ENCODE peak calls at places on chromosomes 3 and 15, in ten cellular contexts. W is kidney tubule cell; R is effector CD4-positive, alpha-beta T cell; A is nephron progenitor cell; P is IMR-90; J is stimulated activated CD4-positive, alpha-beta T cell treated with anti-CD3 and anti-CD28 coated beads, Interleukin-15, amount 100 ng/mL, for 1 hour; Z is anterior cingulate cortex; G is dorsolateral prefrontal cortex; N is HEK293T; D is uterus. T is an unnamed sample.

GRCh38 chr3:40680685-40681657 is 156.2 kb downstream of the ZNF621 start:
- DNase-seq in J (no peak), A (no peak), G (no peak), P (no peak), D (no peak), W (no peak), Z (peak; percentile 6), R (no peak), N (no peak), T (no peak)

GRCh38 chr3:62732183-62732904 is 142.9 kb downstream of the CADPS start:
- DNase-seq in R (no peak), G (no peak), P (no peak), D (no peak), Z (no peak), A (no peak), N (no peak), W (no peak), J (no peak), T (peak; percentile 53)

GRCh38 chr3:13016083-13016725 is 57.0 kb downstream of the IQSEC1 start:
- DNase-seq in Z (peak; percentile 34), P (no peak), W (no peak), R (peak; percentile 31), D (no peak), A (no peak), J (no peak), G (peak; percentile 39), N (no peak), T (no peak)

GRCh38 chr3:131053021-131053420 is 26.3 kb downstream of the NEK11 start:
- DNase-seq in R (no peak), A (no peak), J (no peak), N (no peak), W (no peak), P (peak; percentile 1), G (no peak), Z (no peak), D (no peak), T (peak; percentile 22)

GRCh38 chr15:70290708-70291107 is 193.0 kb upstream of the TLE3 start:
- DNase-seq in P (no peak), A (no peak), W (no peak), D (no peak), J (no peak), N (no peak), G (no peak), R (no peak), Z (no peak), T (no peak)

GRCh38 chr3:48238506-48239085 is 2.3 kb upstream of the ZNF589 start:
- DNase-seq in Z (no peak), N (no peak), J (no peak), W (no peak), D (no peak), A (no peak), R (no peak), P (no peak), G (no peak), T (no peak)

GRCh38 chr15:90838066-90838465 is 30.3 kb upstream of the FURIN start:
- DNase-seq in G (no peak), J (peak; percentile 75), R (peak; percentile 70), D (no peak), A (no peak), N (no peak), W (no peak), Z (no peak), P (no peak), T (no peak)

GRCh38 chr3:136919799-136920580 is 37.8 kb upstream of the IL20RB start:
- DNase-seq in D (no peak), J (no peak), R (peak; percentile 37), W (no peak), N (no peak), P (no peak), A (no peak), G (no peak), Z (no peak), T (no peak)

GRCh38 chr3:194139085-194139976 is 3.4 kb downstream of the HES1 start:
- DNase-seq in Z (no peak), W (peak; percentile 15), J (no peak), N (no peak), G (no peak), R (no peak), A (peak; percentile 66), D (peak; percentile 81), P (peak; percentile 76), T (peak; percentile 89)

GRCh38 chr15:35696767-35697231 is 150.8 kb upstream of the DPH6 start:
- DNase-seq in R (no peak), G (no peak), N (no peak), A (no peak), D (no peak), W (peak; percentile 87), Z (no peak), J (no peak), P (peak; percentile 93), T (peak; percentile 5)

GRCh38 chr15:98799991-98800390 is 151.7 kb downstream of the IGF1R start:
- DNase-seq in W (no peak), G (no peak), J (no peak), R (no peak), N (no peak), A (no peak), Z (no peak), D (no peak), P (no peak), T (no peak)

GRCh38 chr3:47005212-47006144 is 26.0 kb downstream of the NBEAL2 start:
- DNase-seq in W (no peak), R (no peak), J (no peak), D (peak; percentile 13), G (no peak), N (no peak), Z (no peak), A (no peak), P (no peak), T (no peak)

GRCh38 chr15:83208357-83208661 is 686 bp upstream of the HDGFL3 start:
- DNase-seq in A (no peak), P (no peak), J (no peak), G (no peak), N (no peak), Z (no peak), W (peak; percentile 30), R (no peak), D (no peak), T (no peak)

GRCh38 chr15:79738198-79738597 is 158.6 kb downstream of the MTHFS start:
- DNase-seq in N (no peak), R (no peak), D (no peak), P (no peak), Z (no peak), J (no peak), W (no peak), A (no peak), G (no peak), T (peak; percentile 87)

GRCh38 chr15:74821091-74821789 is 5.2 kb upstream of the CPLX3 start:
- DNase-seq in W (no peak), G (no peak), P (no peak), R (no peak), J (no peak), Z (no peak), A (no peak), D (no peak), N (no peak), T (no peak)

GRCh38 chr15:78737187-78737820 is 74.0 kb downstream of the ADAMTS7 start:
- DNase-seq in N (no peak), J (no peak), Z (no peak), R (no peak), W (no peak), D (no peak), G (no peak), A (no peak), P (no peak), T (no peak)

GRCh38 chr15:101003706-101004105 is 84.5 kb downstream of the LRRK1 start:
- DNase-seq in J (no peak), W (no peak), A (no peak), G (no peak), P (no peak), N (no peak), R (no peak), Z (no peak), D (no peak), T (no peak)

GRCh38 chr3:124461838-124462632 is 268.2 kb upstream of the UMPS start:
- DNase-seq in R (no peak), Z (no peak), W (peak; percentile 6), D (no peak), J (no peak), N (no peak), A (no peak), P (no peak), G (no peak), T (no peak)

GRCh38 chr3:53049987-53050386 is 4.1 kb upstream of the SFMBT1 start:
- DNase-seq in D (no peak), A (no peak), J (no peak), R (no peak), Z (no peak), G (no peak), N (no peak), P (no peak), W (no peak), T (no peak)

GRCh38 chr15:45456212-45457106 is 66.1 kb downstream of the SLC30A4 start:
- DNase-seq in P (peak; percentile 100), G (no peak), W (peak; percentile 99), N (peak; percentile 14), R (peak; percentile 68), Z (no peak), J (peak; percentile 31), D (peak; percentile 65), A (no peak), T (peak; percentile 46)

GRCh38 chr3:194091141-194091540 is 44.8 kb upstream of the HES1 start:
- DNase-seq in W (peak; percentile 95), A (no peak), N (no peak), Z (no peak), P (peak; percentile 72), D (no peak), R (no peak), J (no peak), G (no peak), T (no peak)

GRCh38 chr3:64088408-64089136 is 65.3 kb upstream of the PSMD6 start:
- DNase-seq in G (no peak), Z (no peak), R (no peak), W (peak; percentile 55), N (no peak), J (no peak), D (no peak), A (no peak), P (no peak), T (peak; percentile 17)

GRCh38 chr3:87350367-87351199 is 74.2 kb upstream of the POU1F1 start:
- DNase-seq in A (peak; percentile 7), G (no peak), J (no peak), W (peak; percentile 56), P (peak; percentile 47), D (no peak), R (peak; percentile 4), Z (no peak), N (peak; percentile 63), T (peak; percentile 49)

GRCh38 chr3:127459205-127459604 is 131.3 kb downstream of the TPRA1 start:
- DNase-seq in W (no peak), D (no peak), N (no peak), P (no peak), J (no peak), R (no peak), A (no peak), G (no peak), Z (no peak), T (no peak)

GRCh38 chr3:185959609-185960517 is 22.0 kb upstream of the TRA2B start:
- DNase-seq in D (no peak), R (no peak), N (no peak), A (no peak), J (no peak), W (peak; percentile 37), G (no peak), Z (no peak), P (peak; percentile 89), T (no peak)